ENCODE peak calls at places on chromosomes 3 and 15, in eight cellular contexts. O is ureter, W is uterus, X is hepatocyte, M is hippocampal formation, C is HTR-8/SVneo, G is AG08395, T is T-cell. Q is an unnamed sample.

GRCh38 chr15:50380089-50380488 is 25.1 kb upstream of the GABPB1 start:
- DNase-seq in O (no peak), M (no peak), G (no peak), C (no peak), X (no peak), T (no peak), W (no peak), Q (no peak)

GRCh38 chr3:38133557-38134405 is 3.1 kb downstream of the ACAA1 start:
- DNase-seq in M (no peak), G (no peak), O (no peak), C (no peak), W (no peak), X (peak; percentile 74), T (no peak), Q (no peak)

GRCh38 chr3:62557450-62557849 is 184.1 kb upstream of the FEZF2 start:
- DNase-seq in X (no peak), C (no peak), T (no peak), O (no peak), M (no peak), W (no peak), G (no peak), Q (no peak)

GRCh38 chr15:70234256-70234965 is 136.7 kb upstream of the TLE3 start:
- DNase-seq in W (no peak), X (peak; percentile 33), G (peak; percentile 82), C (no peak), O (no peak), T (no peak), M (no peak), Q (no peak)

GRCh38 chr3:51522273-51522981 is 16.1 kb upstream of the RAD54L2 start:
- DNase-seq in O (no peak), X (no peak), G (no peak), W (no peak), M (no peak), T (no peak), C (no peak), Q (no peak)

GRCh38 chr3:101072299-101072698 is 79.1 kb upstream of the ABI3BP start:
- DNase-seq in O (no peak), M (no peak), W (no peak), T (no peak), X (peak; percentile 16), G (no peak), C (no peak), Q (peak; percentile 20)

GRCh38 chr3:146953523-146954125 is 348.5 kb upstream of the PLSCR5 start:
- DNase-seq in O (no peak), G (peak; percentile 30), C (no peak), M (peak; percentile 16), X (no peak), T (no peak), W (no peak), Q (peak; percentile 2)

GRCh38 chr3:15161113-15161512 is 44.9 kb upstream of the CAPN7 start:
- DNase-seq in T (no peak), W (no peak), M (no peak), O (no peak), X (no peak), G (no peak), C (no peak), Q (no peak)

GRCh38 chr3:42355612-42356011 is 54.8 kb downstream of the LYZL4 start:
- DNase-seq in W (no peak), O (no peak), M (no peak), X (no peak), G (no peak), T (no peak), C (no peak), Q (no peak)

GRCh38 chr15:57663262-57663661 is 43.3 kb upstream of the POLR2M start:
- DNase-seq in C (no peak), G (no peak), O (no peak), M (no peak), T (no peak), X (no peak), W (no peak), Q (no peak)

GRCh38 chr15:99438691-99439523 is 126.9 kb upstream of the MEF2A start:
- DNase-seq in C (no peak), T (no peak), O (no peak), W (peak; percentile 31), X (no peak), M (no peak), G (peak; percentile 30), Q (peak; percentile 59)

GRCh38 chr3:173897631-173898030 is 500.1 kb downstream of the NLGN1 start:
- DNase-seq in C (no peak), T (no peak), M (no peak), G (no peak), W (no peak), O (no peak), X (no peak), Q (no peak)

GRCh38 chr3:65907232-65908130 is 131.2 kb downstream of the MAGI1 start:
- DNase-seq in C (no peak), O (no peak), W (no peak), T (no peak), X (no peak), M (no peak), G (no peak), Q (no peak)

Q was measured in left kidney.